ENCODE peak calls at places on chromosomes 6 and 20, in ten cellular contexts. F is effector CD4-positive, alpha-beta T cell; E is mammary epithelial cell; P is GM12878; L is activated T-helper 1 cell treated with anti-CD3 and anti-CD28 coated beads, Interleukin-12 subunit alpha, Interleukin-12 subunit beta, Interleukin-2, Interleukin-4 antibody, amounts not matched to agents 30 ng/mL and 10 ng/mL and 1 ng/mL, durations not matched to agents 14 hours and 24 hours and 36 hours; X is foreskin fibroblast; J is skeletal muscle cell; M is AG08395; Y is AG04449; Z is NCI-H2171 treated with DMSO at 0.1 percent for 48 hours. O is an unnamed sample.

GRCh38 chr6:1227600-1227934 is 84.3 kb upstream of the FOXQ1 start:
- DNase-seq in X (no peak), F (no peak), Z (no peak), L (no peak), M (no peak), Y (no peak), P (no peak), E (no peak), J (no peak), O (no peak)

GRCh38 chr6:34798057-34798456 is 6.2 kb downstream of the BLTP3A start:
- DNase-seq in Z (no peak), E (no peak), J (no peak), M (no peak), L (no peak), Y (no peak), P (no peak), X (no peak), F (no peak), O (no peak)

GRCh38 chr6:105606871-105607421 is 204.1 kb upstream of the PREP start:
- DNase-seq in M (no peak), Z (no peak), J (no peak), E (peak; percentile 60), P (no peak), Y (no peak), X (no peak), L (no peak), F (no peak), O (no peak)

GRCh38 chr6:143634486-143634885 is 43.3 kb upstream of the PHACTR2 start:
- DNase-seq in P (no peak), X (no peak), L (no peak), J (no peak), M (peak; percentile 10), F (no peak), Z (no peak), Y (no peak), E (peak; percentile 43), O (no peak)

GRCh38 chr20:23304616-23305015 is 46.0 kb upstream of the NXT1 start:
- DNase-seq in J (no peak), P (no peak), Z (no peak), F (no peak), M (no peak), X (no peak), Y (no peak), L (no peak), E (no peak), O (no peak)

GRCh38 chr6:155483858-155484257 is 28.2 kb upstream of the NOX3 start:
- DNase-seq in M (peak; percentile 53), E (peak; percentile 73), Z (no peak), P (no peak), J (peak; percentile 86), L (no peak), X (peak; percentile 78), Y (no peak), F (no peak), O (no peak)

GRCh38 chr6:166258854-166259276 is 49.3 kb downstream of the PRR18 start:
- DNase-seq in F (peak; percentile 24), L (no peak), Y (no peak), P (no peak), E (no peak), Z (no peak), M (no peak), X (no peak), J (no peak), O (no peak)

GRCh38 chr6:168995526-168996100 is 258.0 kb downstream of the THBS2 start:
- DNase-seq in M (no peak), Y (no peak), L (no peak), E (no peak), X (no peak), F (no peak), P (no peak), Z (no peak), J (no peak), O (no peak)

GRCh38 chr6:31096656-31097055 is 15.7 kb downstream of the C6orf15 start:
- DNase-seq in F (no peak), Z (no peak), Y (no peak), E (no peak), P (no peak), L (no peak), M (no peak), J (no peak), X (no peak), O (no peak)

GRCh38 chr6:33297956-33298772 is 578 bp downstream of the RGL2 start:
- DNase-seq in J (no peak), L (peak; percentile 65), Z (peak; percentile 13), X (peak; percentile 84), Y (no peak), P (no peak), M (peak; percentile 95), F (peak; percentile 56), E (peak; percentile 92), O (peak; percentile 88)

GRCh38 chr6:150167479-150167873 is 24.6 kb downstream of the PPP1R14C start:
- DNase-seq in M (no peak), Y (no peak), X (no peak), P (no peak), L (no peak), Z (no peak), E (no peak), F (no peak), J (no peak), O (no peak)

GRCh38 chr6:89311853-89312531 is 3.1 kb downstream of the GABRR2 start:
- DNase-seq in J (peak; percentile 48), X (peak; percentile 69), F (no peak), E (no peak), P (no peak), L (no peak), M (peak; percentile 68), Y (no peak), Z (no peak), O (peak; percentile 43)